ENCODE peak calls at places on chromosomes 3 and 15, in four cellular contexts. Q is HepG2, J is K562, O is GM12878. G is an unnamed sample.
A peak's percentile ranks its signal among the peaks of the same experiment; 100 is the strongest.

GRCh38 chr15:43911235-43911661 is 84.4 kb downstream of the WDR76 start:
- DNase-seq in J (no peak), Q (no peak), O (no peak), G (no peak)

GRCh38 chr3:105745046-105745445 is 123.8 kb downstream of the CBLB start:
- DNase-seq in J (no peak), O (no peak), Q (no peak), G (no peak)

GRCh38 chr3:110647586-110647985 is 424.0 kb upstream of the NECTIN3 start:
- DNase-seq in Q (no peak), O (no peak), J (no peak), G (no peak)

GRCh38 chr3:122458992-122459391 is 43.1 kb upstream of the WDR5B start:
- DNase-seq in O (no peak), Q (no peak), J (no peak), G (no peak)

GRCh38 chr15:65286069-65286703 is 497 bp downstream of the PARP16 start:
- DNase-seq in Q (peak; percentile 34), J (peak; percentile 43), O (no peak), G (peak; percentile 65)

GRCh38 chr15:73387507-73388255 is 18.9 kb upstream of the HCN4 start:
- DNase-seq in O (no peak), J (no peak), Q (no peak), G (no peak)

GRCh38 chr3:128549283-128550112 is 56.5 kb upstream of the GATA2 start:
- DNase-seq in O (no peak), J (peak; percentile 75), Q (peak; percentile 12), G (no peak)

GRCh38 chr3:161409069-161409468 is 37.8 kb upstream of the SPTSSB start:
- DNase-seq in Q (peak; percentile 55), J (peak; percentile 14), O (no peak), G (peak; percentile 28)

GRCh38 chr15:101012326-101013040 is 93.3 kb downstream of the LRRK1 start:
- DNase-seq in J (no peak), O (no peak), Q (no peak), G (no peak)

GRCh38 chr3:62101488-62101887 is 271.9 kb downstream of the FEZF2 start:
- DNase-seq in Q (no peak), J (no peak), O (no peak), G (no peak)

GRCh38 chr3:43288366-43288765 is 2.0 kb downstream of the SNRK start:
- DNase-seq in J (no peak), Q (no peak), O (no peak), G (no peak)

GRCh38 chr15:42385206-42385979 is 26.1 kb downstream of the CAPN3 start:
- DNase-seq in O (no peak), Q (peak; percentile 45), J (peak; percentile 76), G (peak; percentile 77)

GRCh38 chr15:61364871-61365270 is 135.8 kb upstream of the RORA start:
- DNase-seq in J (no peak), O (no peak), Q (peak; percentile 18), G (peak; percentile 78)

GRCh38 chr3:97772926-97773325 is 8.4 kb downstream of the ARL6 start:
- DNase-seq in J (no peak), Q (no peak), O (no peak), G (no peak)

GRCh38 chr15:94909510-94909909 is 678.1 kb downstream of the MCTP2 start:
- DNase-seq in J (no peak), Q (no peak), O (no peak), G (no peak)

GRCh38 chr3:42014949-42015533 is 53.1 kb upstream of the ULK4 start:
- DNase-seq in J (peak; percentile 49), O (no peak), Q (peak; percentile 85), G (peak; percentile 28)

GRCh38 chr15:64213646-64214045 is 50.8 kb upstream of the PPIB start:
- DNase-seq in J (no peak), O (no peak), Q (no peak), G (no peak)

GRCh38 chr3:160170409-160171370 is 54.5 kb upstream of the C3orf80 start:
- DNase-seq in Q (no peak), J (no peak), O (no peak), G (no peak)

GRCh38 chr3:161649900-161650484 is 153.4 kb downstream of the OTOL1 start:
- DNase-seq in O (no peak), J (no peak), Q (no peak), G (no peak)

GRCh38 chr15:68377766-68378165 is 54.2 kb downstream of the ITGA11 start:
- DNase-seq in Q (no peak), O (no peak), J (no peak), G (no peak)

GRCh38 chr15:59349715-59350420 is 22.8 kb downstream of the MYO1E start:
- DNase-seq in J (peak; percentile 31), Q (peak; percentile 28), O (no peak), G (no peak)

GRCh38 chr15:85579957-85580694 is 199.7 kb downstream of the AKAP13 start:
- DNase-seq in Q (no peak), J (no peak), O (no peak), G (no peak)

GRCh38 chr15:67187351-67187854 is 67.1 kb downstream of the AAGAB start:
- DNase-seq in J (no peak), O (no peak), Q (no peak), G (no peak)
- TF ChIP-seq ESRRA in J (no peak), O (no peak), Q (no peak), G (no peak)

GRCh38 chr15:78208887-78209645 is 25.3 kb downstream of the ACSBG1 start:
- DNase-seq in Q (no peak), J (no peak), O (no peak), G (no peak)
- TF ChIP-seq CREB1 in Q (no peak), J (no peak), O (no peak), G (no peak)

GRCh38 chr3:26963356-26963742 is 340.8 kb downstream of the LRRC3B start:
- DNase-seq in Q (peak; percentile 3), J (no peak), O (no peak), G (no peak)
- TF ChIP-seq CTCF in Q (peak; percentile 25), J (no peak), O (no peak), G (no peak)

DNA sequence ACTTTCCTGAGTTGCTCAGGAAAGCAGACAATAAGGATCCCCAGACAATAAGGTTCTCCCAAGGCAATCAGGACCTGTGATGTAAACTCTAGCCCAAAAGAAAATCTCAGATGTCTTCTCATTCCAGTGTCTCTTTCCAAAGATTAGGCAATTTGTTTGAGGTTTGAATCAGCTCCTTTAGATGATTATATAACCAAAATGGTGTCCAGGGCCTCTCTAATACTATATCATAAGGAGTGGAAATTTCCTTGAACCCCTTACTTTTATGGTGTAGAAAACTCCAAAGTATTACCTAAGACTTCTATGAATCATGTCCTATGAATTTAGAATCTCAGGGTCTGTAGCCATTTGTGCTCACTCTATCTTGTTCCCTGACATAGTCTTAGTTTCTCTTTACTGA is 65.9 kb downstream of the GPR176 start:
- DNase-seq in O (no peak), J (no peak), Q (no peak), G (no peak)
- TF ChIP-seq ESRRA in O (no peak), J (no peak), Q (no peak), G (no peak)

DNA sequence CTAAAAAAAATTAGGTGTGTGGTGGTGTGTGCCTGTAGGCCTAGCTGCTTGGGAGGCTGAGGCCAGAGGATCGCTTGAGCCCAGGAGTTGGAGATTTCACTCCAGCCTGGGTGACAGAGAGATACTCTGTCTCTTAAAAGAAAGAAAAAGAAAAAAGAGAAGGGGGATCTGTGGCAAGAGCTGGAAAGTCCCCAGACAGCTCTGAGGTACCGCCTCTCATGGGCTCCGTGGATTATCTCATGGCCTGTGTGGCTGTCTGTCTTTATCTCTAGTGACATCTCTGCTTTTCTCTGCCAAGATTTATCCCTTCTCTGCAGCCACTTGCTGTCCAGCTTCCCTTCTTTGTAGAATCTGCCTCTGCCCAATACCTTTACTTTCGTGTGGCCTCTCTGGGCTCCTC is 5.7 kb downstream of the EXOSC7 start:
- DNase-seq in J (no peak), O (no peak), Q (no peak), G (no peak)
- TF ChIP-seq CREB1 in J (no peak), O (no peak), Q (no peak), G (no peak)

GRCh38 chr3:1611824-1612223 is 486.8 kb upstream of the CNTN4 start:
- DNase-seq in Q (no peak), J (no peak), O (no peak), G (no peak)
- TF ChIP-seq CTCF in Q (no peak), J (no peak), O (no peak), G (no peak)

DNA sequence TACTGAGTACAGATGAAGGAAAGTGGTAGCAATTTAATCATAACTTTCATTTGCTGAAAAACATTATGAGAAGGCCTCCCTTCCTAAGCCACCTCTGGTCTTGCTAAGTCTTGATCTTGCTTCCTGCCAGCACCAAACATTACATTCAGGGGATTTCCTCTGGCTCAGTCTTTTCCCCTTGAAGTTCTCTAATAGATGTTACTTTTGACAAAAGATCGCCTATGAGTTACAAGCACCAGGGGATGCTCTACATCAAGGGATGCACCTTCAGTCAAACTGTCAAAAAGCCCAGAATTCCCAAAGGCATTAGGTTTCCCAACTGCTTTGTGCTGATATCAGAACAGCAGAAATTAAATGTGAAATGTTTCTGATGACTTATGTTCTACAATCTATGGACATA is 47.3 kb downstream of the AQP9 start:
- DNase-seq in Q (no peak), J (no peak), O (no peak), G (no peak)
- TF ChIP-seq ESRRA in Q (no peak), J (no peak), O (no peak), G (no peak)

GRCh38 chr15:39171944-39172368 is 408.9 kb upstream of the THBS1 start:
- DNase-seq in Q (peak; percentile 85), O (peak; percentile 19), J (peak; percentile 76), G (peak; percentile 63)
- TF ChIP-seq CREB1 in Q (no peak), O (no peak), J (no peak), G (no peak)

DNA sequence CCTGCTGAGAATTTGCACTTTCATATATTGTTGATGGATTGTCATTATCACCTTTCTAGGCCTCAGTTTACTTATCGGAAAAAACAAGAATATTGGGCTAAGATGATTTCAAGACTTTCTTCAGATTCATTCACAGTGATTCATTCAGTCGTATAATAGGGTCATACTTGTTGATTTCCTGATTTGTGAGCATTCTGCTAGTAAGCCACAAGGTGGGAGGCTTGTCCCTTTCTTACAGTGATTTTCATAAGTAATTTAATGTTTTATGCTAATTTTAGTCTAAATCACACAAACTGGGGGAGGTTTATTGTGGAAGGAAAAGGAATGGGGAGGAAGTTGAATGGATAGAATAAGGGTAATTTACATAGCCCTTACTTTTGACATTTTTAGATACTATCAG is 126.8 kb upstream of the GOLGA6L4 start:
- DNase-seq in Q (no peak), J (no peak), O (no peak), G (no peak)
- TF ChIP-seq CTCF in Q (no peak), J (no peak), O (no peak), G (no peak)